ENCODE peak calls at places on chromosomes 5 and 9, in ten cellular contexts. A, C, V, H, I, F, O, Y, J and M are unnamed samples.

GRCh38 chr5:1480217-1480616 is 35.0 kb upstream of the SLC6A3 start:
- DNase-seq in C (no peak), F (peak; percentile 47), V (no peak), J (no peak), O (no peak), I (peak; percentile 82), H (peak; percentile 48), Y (no peak), A (peak; percentile 48), M (no peak)

GRCh38 chr9:91775011-91775707 is 174.9 kb downstream of the ROR2 start:
- DNase-seq in O (peak; percentile 47), C (peak; percentile 69), J (peak; percentile 42), I (peak; percentile 62), Y (peak; percentile 31), F (peak; percentile 54), H (peak; percentile 45), A (peak; percentile 89), V (peak; percentile 37), M (no peak)

GRCh38 chr9:129865668-129866320 is 30.5 kb downstream of the USP20 start:
- DNase-seq in O (no peak), H (no peak), Y (no peak), I (no peak), F (no peak), V (no peak), C (no peak), J (no peak), A (no peak), M (no peak)

GRCh38 chr5:78547731-78548189 is 100.8 kb downstream of the LHFPL2 start:
- DNase-seq in F (peak; percentile 91), I (peak; percentile 73), V (peak; percentile 88), C (no peak), J (peak; percentile 77), O (peak; percentile 97), H (no peak), Y (no peak), A (no peak), M (peak; percentile 48)

GRCh38 chr5:137282216-137282615 is 216.9 kb downstream of the SPOCK1 start:
- DNase-seq in O (peak; percentile 48), C (no peak), A (no peak), V (no peak), J (peak; percentile 59), Y (no peak), H (no peak), F (no peak), I (no peak), M (no peak)

GRCh38 chr9:89864731-89865130 is 259.9 kb downstream of the GADD45G start:
- DNase-seq in Y (no peak), C (no peak), A (no peak), V (no peak), I (no peak), H (no peak), J (no peak), F (no peak), O (no peak), M (no peak)

GRCh38 chr9:69089491-69089890 is 53.9 kb downstream of the FXN start:
- DNase-seq in H (no peak), Y (no peak), V (no peak), C (no peak), J (no peak), A (peak; percentile 82), I (no peak), O (no peak), F (no peak), M (no peak)

GRCh38 chr9:121714873-121715272 is 63.4 kb downstream of the DAB2IP start:
- DNase-seq in H (no peak), O (no peak), F (no peak), I (no peak), Y (no peak), C (no peak), A (no peak), V (no peak), J (no peak), M (no peak)

GRCh38 chr5:32096891-32097592 is 77.1 kb downstream of the GOLPH3 start:
- DNase-seq in F (no peak), O (no peak), H (no peak), A (no peak), V (no peak), Y (no peak), J (no peak), C (no peak), I (no peak), M (peak; percentile 19)

GRCh38 chr5:166370928-166371690 is 1920.3 kb upstream of the WWC1 start:
- DNase-seq in C (no peak), J (no peak), Y (no peak), O (no peak), F (no peak), H (no peak), A (no peak), I (no peak), V (no peak), M (no peak)

GRCh38 chr9:89430995-89431394 is 66.9 kb downstream of the SEMA4D start:
- DNase-seq in J (no peak), O (no peak), C (no peak), A (no peak), H (no peak), I (peak; percentile 78), F (no peak), V (no peak), Y (no peak), M (no peak)

GRCh38 chr5:73818357-73818756 is 192.4 kb downstream of the ARHGEF28 start:
- DNase-seq in H (no peak), A (no peak), F (no peak), Y (no peak), J (peak; percentile 94), C (no peak), I (no peak), V (no peak), O (peak; percentile 89), M (no peak)

GRCh38 chr9:133821606-133822438 is 83.7 kb upstream of the SARDH start:
- DNase-seq in F (no peak), J (peak; percentile 85), I (no peak), C (peak; percentile 29), V (no peak), Y (no peak), O (no peak), H (no peak), A (no peak), M (no peak)

GRCh38 chr9:86948153-86948929 is 1.0 kb upstream of the GAS1 start:
- DNase-seq in J (peak; percentile 75), O (peak; percentile 85), V (peak; percentile 79), I (peak; percentile 69), A (peak; percentile 87), H (peak; percentile 88), C (peak; percentile 72), Y (peak; percentile 47), F (peak; percentile 83), M (no peak)

GRCh38 chr5:147411612-147412310 is 98.1 kb downstream of the DPYSL3 start:
- DNase-seq in A (no peak), O (no peak), I (no peak), V (no peak), J (peak; percentile 68), Y (no peak), F (no peak), H (no peak), C (no peak), M (no peak)

GRCh38 chr5:172504736-172505402 is 50.5 kb upstream of the SH3PXD2B start:
- DNase-seq in O (no peak), J (no peak), A (no peak), H (peak; percentile 9), F (peak; percentile 40), V (peak; percentile 44), C (no peak), I (no peak), Y (no peak), M (no peak)

GRCh38 chr5:16918156-16918555 is 17.9 kb downstream of the MYO10 start:
- DNase-seq in O (peak; percentile 79), C (no peak), V (no peak), Y (no peak), J (no peak), F (no peak), H (no peak), A (no peak), I (no peak), M (no peak)

DNA sequence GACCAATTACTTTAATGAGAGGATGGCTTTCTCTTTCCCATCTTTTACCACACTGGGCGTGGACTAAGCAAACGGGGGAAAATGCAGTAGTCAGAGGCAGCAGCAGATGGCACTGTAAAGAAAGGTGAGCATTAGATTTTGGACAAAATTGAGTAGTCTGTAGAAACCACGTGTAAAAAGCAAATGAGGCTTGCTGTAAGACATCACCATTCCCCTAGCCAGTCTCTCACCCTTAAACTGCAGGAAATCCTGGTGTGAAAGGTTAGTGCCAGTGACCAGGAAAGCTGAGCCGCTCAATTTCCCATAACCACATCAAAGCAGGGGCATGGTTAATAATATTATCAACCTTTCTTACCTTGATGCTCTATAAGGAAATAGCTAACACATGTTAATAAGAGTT is 31.8 kb downstream of the SPATA31C2 start:
- DNase-seq in I (no peak), A (peak; percentile 53), H (no peak), F (no peak), C (no peak), Y (peak; percentile 54), O (peak; percentile 58), V (peak; percentile 31), J (peak; percentile 32), M (no peak)
- TF ChIP-seq CTCF in I (no peak), A (peak; percentile 58), H (peak; percentile 51), F (peak; percentile 22), C (peak; percentile 47), Y (peak; percentile 70), O (peak; percentile 79), V (peak; percentile 18), J (peak; percentile 43), M (peak; percentile 47)

DNA sequence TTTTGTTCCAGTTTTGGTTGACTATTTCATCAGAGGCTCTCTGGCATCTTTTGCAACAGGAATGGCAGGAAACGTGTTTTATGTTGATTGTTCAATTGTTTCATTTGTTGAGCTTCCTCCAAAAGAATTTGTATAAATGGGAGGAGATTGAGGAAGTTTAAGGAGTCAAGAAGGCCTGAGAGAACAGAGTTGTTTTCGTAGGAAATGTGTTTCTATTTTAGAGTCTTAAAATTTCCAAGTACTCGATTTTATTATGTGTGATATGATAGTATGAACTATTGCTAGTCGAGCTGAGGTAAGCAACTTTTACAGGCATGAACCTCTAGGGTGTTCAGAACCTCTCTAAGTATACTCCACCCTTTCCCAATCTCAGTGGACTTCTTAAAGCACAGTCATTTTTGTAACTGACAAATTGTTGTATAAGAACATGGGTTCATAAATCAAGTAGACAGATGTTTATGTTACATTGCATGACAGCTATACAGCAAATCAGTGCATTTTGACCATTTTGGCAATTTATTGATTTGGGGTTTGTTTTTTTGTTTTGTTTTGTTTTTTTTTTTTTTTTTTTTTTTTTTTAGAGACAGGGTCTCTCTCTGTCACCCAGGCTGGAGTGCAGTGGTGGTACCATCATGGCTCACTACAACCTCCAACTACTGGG is 47.4 kb downstream of the POLK start:
- DNase-seq in F (no peak), J (no peak), H (no peak), I (no peak), Y (no peak), O (peak; percentile 37), C (no peak), V (no peak), A (no peak), M (no peak)
- H3K4me3 ChIP-seq in F (no peak overlapping the region), J (no peak overlapping the region), H (no peak overlapping the region), I (no peak overlapping the region), Y (no peak overlapping the region), O (no peak overlapping the region), C (no peak overlapping the region), V (no peak overlapping the region), A (no peak overlapping the region), M (no peak overlapping the region)

GRCh38 chr9:84317563-84317962 is 23.0 kb downstream of the SLC28A3 start:
- DNase-seq in A (peak; percentile 41), V (no peak), H (no peak), O (no peak), C (no peak), I (no peak), Y (peak; percentile 4), J (no peak), F (no peak), M (no peak)
- TF ChIP-seq CTCF in A (peak; percentile 43), V (no peak), H (no peak), O (no peak), C (peak; percentile 34), I (no peak), Y (no peak), J (no peak), F (no peak), M (no peak)

GRCh38 chr9:131674425-131675421 is 65.2 kb downstream of the RAPGEF1 start:
- DNase-seq in Y (no peak), F (no peak), V (no peak), I (no peak), C (peak; percentile 63), H (no peak), A (no peak), O (no peak), J (no peak), M (no peak)
- H3K4me3 ChIP-seq in Y (no peak overlapping the region), F (no peak overlapping the region), V (no peak overlapping the region), I (no peak overlapping the region), C (peak overlapping the region; percentile 76), H (no peak overlapping the region), A (no peak overlapping the region), O (no peak overlapping the region), J (no peak overlapping the region), M (no peak overlapping the region)